ENCODE peak calls at places on chromosomes 11 and 22, in four cellular contexts. D, F, K and M are unnamed samples.

GRCh38 chr22:23774922-23775436 is 2.3 kb downstream of the MMP11 start:
- DNase-seq in D (no peak), K (no peak), F (no peak), M (no peak)

GRCh38 chr11:46238078-46238966 is 39.1 kb upstream of the CREB3L1 start:
- DNase-seq in D (peak; percentile 60), F (peak; percentile 36), K (no peak), M (peak; percentile 83)

GRCh38 chr11:11988099-11988651 is 20.3 kb downstream of the DKK3 start:
- DNase-seq in K (peak; percentile 58), F (no peak), D (no peak), M (no peak)

GRCh38 chr22:28949788-28950187 is 66.4 kb downstream of the ZNRF3 start:
- DNase-seq in K (peak; percentile 62), F (no peak), D (no peak), M (no peak)

GRCh38 chr11:2808850-2809847 is 76.4 kb downstream of the CDKN1C start:
- DNase-seq in K (no peak), F (no peak), D (no peak), M (no peak)

GRCh38 chr22:45090364-45090960 is 73.3 kb upstream of the NUP50 start:
- DNase-seq in K (no peak), F (no peak), D (no peak), M (no peak)

GRCh38 chr11:35136311-35136710 is 2.7 kb upstream of the CD44 start:
- DNase-seq in D (no peak), F (no peak), K (no peak), M (no peak)

GRCh38 chr11:111456086-111456858 is 55.9 kb downstream of the BTG4 start:
- DNase-seq in D (no peak), K (no peak), F (no peak), M (no peak)

GRCh38 chr11:515131-515530 is 8.1 kb upstream of the RNH1 start:
- DNase-seq in F (no peak), D (no peak), K (no peak), M (no peak)

GRCh38 chr22:31954535-31955326 is 10.4 kb downstream of the YWHAH start:
- DNase-seq in F (no peak), K (no peak), D (no peak), M (no peak)

GRCh38 chr11:70460111-70460510 is 61.8 kb downstream of the CTTN start:
- DNase-seq in F (no peak), D (no peak), K (no peak), M (no peak)

GRCh38 chr11:75673977-75674582 is 5.2 kb upstream of the MAP6 start:
- DNase-seq in K (no peak), F (no peak), D (no peak), M (no peak)

GRCh38 chr11:33588056-33588455 is 112.6 kb downstream of the C11orf91 start:
- DNase-seq in D (no peak), K (no peak), F (no peak), M (no peak)

GRCh38 chr22:20442485-20443284 is 5.1 kb upstream of the SCARF2 start:
- DNase-seq in D (no peak), F (no peak), K (no peak), M (no peak)

GRCh38 chr11:124920870-124921609 is 2.0 kb downstream of the HEPN1 start:
- DNase-seq in D (peak; percentile 42), K (no peak), F (no peak), M (peak; percentile 86)

GRCh38 chr22:33007485-33007884 is 50.7 kb downstream of the SYN3 start:
- DNase-seq in D (no peak), F (no peak), K (no peak), M (no peak)

GRCh38 chr11:3091846-3092602 is 34.8 kb upstream of the CARS1 start:
- DNase-seq in K (no peak), D (peak; percentile 73), F (no peak), M (peak; percentile 62)

GRCh38 chr11:75326439-75326810 is 25.0 kb downstream of the ARRB1 start:
- DNase-seq in D (no peak), K (no peak), F (no peak), M (no peak)

GRCh38 chr22:27580311-27580897 is 221.2 kb downstream of the MN1 start:
- DNase-seq in D (no peak), K (no peak), F (no peak), M (no peak)

GRCh38 chr22:36594569-36594968 is 65.6 kb upstream of the EIF3D start:
- DNase-seq in D (no peak), K (no peak), F (no peak), M (no peak)

GRCh38 chr22:47029244-47030001 is 267.0 kb downstream of the TBC1D22A start:
- DNase-seq in D (no peak), F (no peak), K (no peak), M (no peak)

GRCh38 chr22:21450320-21450831 is 16.8 kb upstream of the TMEM191C start:
- DNase-seq in F (no peak), D (peak; percentile 12), K (no peak), M (no peak)

GRCh38 chr22:42994917-42995562 is 19.9 kb downstream of the PACSIN2 start:
- DNase-seq in K (peak; percentile 69), F (peak; percentile 86), D (peak; percentile 84), M (no peak)

GRCh38 chr11:96259053-96259837 is 83.8 kb downstream of the MAML2 start:
- DNase-seq in D (no peak), K (no peak), F (peak; percentile 49), M (no peak)

GRCh38 chr22:46422896-46423295 is 87.4 kb downstream of the TRMU start:
- DNase-seq in F (no peak), K (no peak), D (no peak), M (peak; percentile 51)

GRCh38 chr11:67551127-67551526 is 27.9 kb upstream of the CABP2 start:
- DNase-seq in K (no peak), F (no peak), D (no peak), M (no peak)

GRCh38 chr11:35040221-35040942 is 98.6 kb upstream of the CD44 start:
- DNase-seq in F (no peak), K (no peak), D (peak; percentile 56), M (no peak)